ENCODE peak calls at places on chromosome 21, in six cellular contexts. One of them, this sample, is unnamed.

GRCh38 chr21:31754561-31754960 is 22.6 kb upstream of the SCAF4 start:
- DNase-seq in mesendoderm: no peak
- DNase-seq in IMR-90: no peak
- DNase-seq in H9: no peak
- DNase-seq in neuronal stem cell: no peak
- DNase-seq in mesenchymal stem cell: no peak
- DNase-seq in this sample: no peak

GRCh38 chr21:34790341-34790740 is 121.5 kb downstream of the CLIC6 start:
- DNase-seq in mesendoderm: no peak
- DNase-seq in IMR-90: no peak
- DNase-seq in H9: no peak
- DNase-seq in neuronal stem cell: no peak
- DNase-seq in mesenchymal stem cell: no peak
- DNase-seq in this sample: no peak

GRCh38 chr21:33127154-33127893 is 57.4 kb downstream of the OLIG1 start:
- DNase-seq in mesendoderm: peak; percentile 84
- DNase-seq in IMR-90: peak; percentile 65
- DNase-seq in H9: peak; percentile 79
- DNase-seq in neuronal stem cell: peak; percentile 78
- DNase-seq in mesenchymal stem cell: peak; percentile 77
- DNase-seq in this sample: peak; percentile 46

GRCh38 chr21:27648560-27648959 is 681.7 kb upstream of the ADAMTS5 start:
- DNase-seq in mesendoderm: no peak
- DNase-seq in IMR-90: peak; percentile 90
- DNase-seq in H9: no peak
- DNase-seq in neuronal stem cell: no peak
- DNase-seq in mesenchymal stem cell: peak; percentile 97
- DNase-seq in this sample: no peak

GRCh38 chr21:45455321-45456013 is 50.5 kb downstream of the COL18A1 start:
- DNase-seq in mesendoderm: no peak
- DNase-seq in IMR-90: peak; percentile 22
- DNase-seq in H9: no peak
- DNase-seq in neuronal stem cell: no peak
- DNase-seq in mesenchymal stem cell: no peak
- DNase-seq in this sample: peak; percentile 71

GRCh38 chr21:45478115-45478801 is 64.0 kb downstream of the SLC19A1 start:
- DNase-seq in mesendoderm: peak; percentile 87
- DNase-seq in IMR-90: peak; percentile 49
- DNase-seq in H9: peak; percentile 84
- DNase-seq in neuronal stem cell: peak; percentile 61
- DNase-seq in mesenchymal stem cell: peak; percentile 68
- DNase-seq in this sample: peak; percentile 64

GRCh38 chr21:34846601-34847112 is 177.9 kb downstream of the CLIC6 start:
- DNase-seq in mesendoderm: peak; percentile 67
- DNase-seq in IMR-90: peak; percentile 89
- DNase-seq in H9: no peak
- DNase-seq in neuronal stem cell: peak; percentile 8
- DNase-seq in mesenchymal stem cell: peak; percentile 83
- DNase-seq in this sample: peak; percentile 95

GRCh38 chr21:38649120-38649519 is 150.8 kb upstream of the ERG start:
- DNase-seq in mesendoderm: no peak
- DNase-seq in IMR-90: no peak
- DNase-seq in H9: no peak
- DNase-seq in neuronal stem cell: no peak
- DNase-seq in mesenchymal stem cell: no peak
- DNase-seq in this sample: no peak

GRCh38 chr21:31133243-31133830 is 95.1 kb upstream of the KRTAP19-8 start:
- DNase-seq in mesendoderm: no peak
- DNase-seq in IMR-90: no peak
- DNase-seq in H9: no peak
- DNase-seq in neuronal stem cell: no peak
- DNase-seq in mesenchymal stem cell: no peak
- DNase-seq in this sample: no peak

GRCh38 chr21:25733859-25734653 is 648 bp downstream of the ATP5PF start:
- DNase-seq in mesendoderm: peak; percentile 10
- DNase-seq in IMR-90: peak; percentile 35
- DNase-seq in H9: no peak
- DNase-seq in neuronal stem cell: no peak
- DNase-seq in mesenchymal stem cell: peak; percentile 61
- DNase-seq in this sample: no peak

GRCh38 chr21:26079376-26079775 is 91.2 kb downstream of the APP start:
- DNase-seq in mesendoderm: no peak
- DNase-seq in IMR-90: peak; percentile 65
- DNase-seq in H9: no peak
- DNase-seq in neuronal stem cell: no peak
- DNase-seq in mesenchymal stem cell: no peak
- DNase-seq in this sample: no peak

GRCh38 chr21:44872568-44873355 is 728 bp downstream of the PTTG1IP start:
- DNase-seq in mesendoderm: peak; percentile 47
- DNase-seq in IMR-90: peak; percentile 46
- DNase-seq in H9: no peak
- DNase-seq in neuronal stem cell: peak; percentile 38
- DNase-seq in mesenchymal stem cell: peak; percentile 82
- DNase-seq in this sample: peak; percentile 68

GRCh38 chr21:44927587-44928461 is 7.1 kb upstream of the ITGB2 start:
- DNase-seq in mesendoderm: peak; percentile 86
- DNase-seq in IMR-90: peak; percentile 56
- DNase-seq in H9: peak; percentile 57
- DNase-seq in neuronal stem cell: no peak
- DNase-seq in mesenchymal stem cell: peak; percentile 76
- DNase-seq in this sample: peak; percentile 94

GRCh38 chr21:43313939-43314405 is 113.0 kb downstream of the SIK1 start:
- DNase-seq in mesendoderm: no peak
- DNase-seq in IMR-90: no peak
- DNase-seq in H9: no peak
- DNase-seq in neuronal stem cell: no peak
- DNase-seq in mesenchymal stem cell: no peak
- DNase-seq in this sample: no peak

GRCh38 chr21:43313221-43313938 is 113.6 kb downstream of the SIK1 start:
- DNase-seq in mesendoderm: no peak
- DNase-seq in IMR-90: no peak
- DNase-seq in H9: no peak
- DNase-seq in neuronal stem cell: no peak
- DNase-seq in mesenchymal stem cell: no peak
- DNase-seq in this sample: no peak

GRCh38 chr21:43311303-43311817 is 115.6 kb downstream of the SIK1 start:
- DNase-seq in mesendoderm: no peak
- DNase-seq in IMR-90: no peak
- DNase-seq in H9: no peak
- DNase-seq in neuronal stem cell: no peak
- DNase-seq in mesenchymal stem cell: no peak
- DNase-seq in this sample: no peak

GRCh38 chr21:43312751-43313169 is 114.2 kb downstream of the SIK1 start:
- DNase-seq in mesendoderm: no peak
- DNase-seq in IMR-90: no peak
- DNase-seq in H9: peak; percentile 56
- DNase-seq in neuronal stem cell: no peak
- DNase-seq in mesenchymal stem cell: no peak
- DNase-seq in this sample: no peak

GRCh38 chr21:43312011-43312410 is 114.9 kb downstream of the SIK1 start:
- DNase-seq in mesendoderm: no peak
- DNase-seq in IMR-90: no peak
- DNase-seq in H9: no peak
- DNase-seq in neuronal stem cell: no peak
- DNase-seq in mesenchymal stem cell: no peak
- DNase-seq in this sample: no peak
- H2AK5ac ChIP-seq in mesendoderm: no peak overlapping the region
- H2AK5ac ChIP-seq in IMR-90: no peak overlapping the region
- H2AK5ac ChIP-seq in H9: no peak overlapping the region
- H2AK5ac ChIP-seq in neuronal stem cell: no peak overlapping the region
- H2AK5ac ChIP-seq in mesenchymal stem cell: no peak overlapping the region
- H2AK5ac ChIP-seq in this sample: no peak overlapping the region

GRCh38 chr21:42413500-42413899 is 9.8 kb downstream of the UBASH3A start:
- DNase-seq in mesendoderm: no peak
- DNase-seq in IMR-90: no peak
- DNase-seq in H9: no peak
- DNase-seq in neuronal stem cell: no peak
- DNase-seq in mesenchymal stem cell: no peak
- DNase-seq in this sample: no peak
- H3K27ac ChIP-seq in mesendoderm: no peak overlapping the region
- H3K27ac ChIP-seq in IMR-90: no peak overlapping the region
- H3K27ac ChIP-seq in H9: no peak overlapping the region
- H3K27ac ChIP-seq in neuronal stem cell: no peak overlapping the region
- H3K27ac ChIP-seq in mesenchymal stem cell: no peak overlapping the region
- H3K27ac ChIP-seq in this sample: no peak overlapping the region

GRCh38 chr21:36159356-36159921 is 2.8 kb downstream of the DOP1B start:
- DNase-seq in mesendoderm: no peak
- DNase-seq in IMR-90: no peak
- DNase-seq in H9: no peak
- DNase-seq in neuronal stem cell: no peak
- DNase-seq in mesenchymal stem cell: no peak
- DNase-seq in this sample: peak; percentile 81

GRCh38 chr21:36156815-36157670 is at the start of gene DOP1B:
- DNase-seq in mesendoderm: peak; percentile 16
- DNase-seq in IMR-90: no peak
- DNase-seq in H9: no peak
- DNase-seq in neuronal stem cell: peak; percentile 42
- DNase-seq in mesenchymal stem cell: no peak
- DNase-seq in this sample: no peak

GRCh38 chr21:36160850-36161178 is 4.2 kb downstream of the DOP1B start:
- DNase-seq in mesendoderm: no peak
- DNase-seq in IMR-90: no peak
- DNase-seq in H9: no peak
- DNase-seq in neuronal stem cell: no peak
- DNase-seq in mesenchymal stem cell: no peak
- DNase-seq in this sample: no peak

GRCh38 chr21:36156339-36156814 is 247 bp upstream of the DOP1B start:
- DNase-seq in mesendoderm: peak; percentile 99
- DNase-seq in IMR-90: peak; percentile 98
- DNase-seq in H9: peak; percentile 99
- DNase-seq in neuronal stem cell: peak; percentile 99
- DNase-seq in mesenchymal stem cell: peak; percentile 98
- DNase-seq in this sample: peak; percentile 99

DNA sequence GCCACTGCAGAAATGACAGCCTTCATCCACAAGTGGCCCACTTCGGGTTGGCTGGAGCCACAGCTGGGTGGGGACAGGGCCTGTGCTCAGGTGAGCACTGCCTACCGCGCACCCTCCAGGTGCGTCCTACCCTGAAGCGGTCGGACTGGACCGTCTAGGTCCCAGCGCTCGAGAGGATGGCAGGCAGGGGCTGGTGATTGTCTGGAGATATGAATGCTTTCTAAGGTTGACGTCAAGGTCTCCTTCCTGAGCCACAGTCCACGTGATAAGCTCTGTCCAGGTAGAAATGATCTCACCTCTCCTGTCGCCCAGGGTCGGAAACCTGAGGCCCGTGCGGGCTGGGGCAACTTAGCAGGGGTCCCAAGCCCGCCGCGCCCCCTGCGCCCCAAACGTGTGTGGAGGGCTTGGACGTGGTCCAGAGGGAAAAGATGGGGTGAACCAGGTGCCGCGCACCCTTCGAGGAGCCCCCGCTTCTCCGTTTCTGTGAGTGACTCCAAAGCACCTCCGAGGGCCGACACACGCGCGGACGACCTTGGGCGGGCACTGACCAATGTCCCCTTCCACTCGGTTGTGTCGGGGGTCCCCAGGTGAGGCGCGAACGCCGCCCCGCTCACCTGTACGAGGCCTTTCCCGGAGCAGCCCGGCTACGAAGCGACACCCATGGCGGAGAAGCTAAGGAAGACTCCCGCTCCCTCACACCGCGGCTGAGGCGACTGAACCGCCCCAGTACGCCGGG is 853 bp upstream of the DOP1B start:
- DNase-seq in mesendoderm: peak; percentile 56
- DNase-seq in IMR-90: no peak
- DNase-seq in H9: peak; percentile 47
- DNase-seq in neuronal stem cell: no peak
- DNase-seq in mesenchymal stem cell: no peak
- DNase-seq in this sample: peak; percentile 95
- H2AK5ac ChIP-seq in mesendoderm: no peak overlapping the region
- H2AK5ac ChIP-seq in IMR-90: peak overlapping the region; percentile 43
- H2AK5ac ChIP-seq in H9: no peak overlapping the region
- H2AK5ac ChIP-seq in neuronal stem cell: peak overlapping the region; percentile 37
- H2AK5ac ChIP-seq in mesenchymal stem cell: no peak overlapping the region
- H2AK5ac ChIP-seq in this sample: peak overlapping the region; percentile 86

GRCh38 chr21:15212214-15212613 is 147.4 kb upstream of the NRIP1 start:
- DNase-seq in mesendoderm: no peak
- DNase-seq in IMR-90: no peak
- DNase-seq in H9: no peak
- DNase-seq in neuronal stem cell: no peak
- DNase-seq in mesenchymal stem cell: no peak
- DNase-seq in this sample: no peak
- H3K27ac ChIP-seq in mesendoderm: no peak overlapping the region
- H3K27ac ChIP-seq in IMR-90: no peak overlapping the region
- H3K27ac ChIP-seq in H9: no peak overlapping the region
- H3K27ac ChIP-seq in neuronal stem cell: no peak overlapping the region
- H3K27ac ChIP-seq in mesenchymal stem cell: no peak overlapping the region
- H3K27ac ChIP-seq in this sample: no peak overlapping the region

This sample was measured in trophoblast cell.